ENCODE peak calls at places on chromosomes 12 and 14, in six cellular contexts. H is endothelial cell, E is PC-3, Z is ELR, G is RWPE1, F is caudate nucleus. V is an unnamed sample.

GRCh38 chr12:51694146-51694545 is 103.1 kb downstream of the SCN8A start:
- DNase-seq in H (no peak), E (no peak), Z (no peak), G (no peak), F (no peak), V (no peak)

GRCh38 chr12:42696424-42697149 is 107.0 kb upstream of the PRICKLE1 start:
- DNase-seq in H (no peak), E (no peak), Z (no peak), G (no peak), F (no peak), V (no peak)

GRCh38 chr12:85825751-85826150 is 10.5 kb downstream of the RASSF9 start:
- DNase-seq in H (no peak), E (no peak), Z (no peak), G (no peak), F (no peak), V (no peak)

GRCh38 chr12:13654456-13654855 is 326.9 kb downstream of the GRIN2B start:
- DNase-seq in H (no peak), E (no peak), Z (no peak), G (no peak), F (no peak), V (no peak)

GRCh38 chr12:81255456-81255855 is 177.6 kb downstream of the ACSS3 start:
- DNase-seq in H (no peak), E (no peak), Z (no peak), G (no peak), F (no peak), V (no peak)

GRCh38 chr14:104450811-104451401 is 128.7 kb upstream of the C14orf180 start:
- DNase-seq in H (no peak), E (no peak), Z (no peak), G (no peak), F (no peak), V (no peak)

GRCh38 chr14:103059556-103059955 is 2.2 kb upstream of the CDC42BPB start:
- DNase-seq in H (no peak), E (no peak), Z (no peak), G (no peak), F (no peak), V (no peak)

GRCh38 chr12:107492393-107493134 is 193.0 kb upstream of the PWP1 start:
- DNase-seq in H (no peak), E (no peak), Z (no peak), G (no peak), F (no peak), V (no peak)

GRCh38 chr12:47891356-47891755 is 13.4 kb downstream of the VDR start:
- DNase-seq in H (no peak), E (no peak), Z (no peak), G (no peak), F (no peak), V (no peak)

GRCh38 chr12:77060883-77061240 is 4.5 kb downstream of the E2F7 start:
- DNase-seq in H (no peak), E (no peak), Z (no peak), G (no peak), F (no peak), V (no peak)

GRCh38 chr12:98260276-98260675 is 255.1 kb upstream of the TMPO start:
- DNase-seq in H (no peak), E (no peak), Z (no peak), G (no peak), F (no peak), V (no peak)

GRCh38 chr14:90499908-90500664 is 103.3 kb downstream of the CALM1 start:
- DNase-seq in H (no peak), E (no peak), Z (no peak), G (no peak), F (no peak), V (no peak)

GRCh38 chr14:21104448-21105060 is 3.7 kb downstream of the TMEM253 start:
- DNase-seq in H (peak), E (peak), Z (peak), G (peak), F (peak), V (peak)

GRCh38 chr12:45660330-45660729 is 69.2 kb upstream of the ARID2 start:
- DNase-seq in H (no peak), E (peak), Z (peak), G (peak), F (no peak), V (no peak)

GRCh38 chr14:105209646-105210045 is 28.5 kb upstream of the NUDT14 start:
- DNase-seq in H (no peak), E (no peak), Z (no peak), G (no peak), F (no peak), V (no peak)

GRCh38 chr14:76966535-76966934 is 62.0 kb downstream of the IRF2BPL start:
- DNase-seq in H (no peak), E (no peak), Z (no peak), G (no peak), F (no peak), V (no peak)

GRCh38 chr12:104865080-104865479 is 93.0 kb downstream of the SLC41A2 start:
- DNase-seq in H (no peak), E (no peak), Z (no peak), G (no peak), F (no peak), V (no peak)

GRCh38 chr12:49797452-49797782 is 30.8 kb downstream of the NCKAP5L start:
- DNase-seq in H (no peak), E (no peak), Z (no peak), G (no peak), F (no peak), V (no peak)

GRCh38 chr12:131176266-131176665 is 222.6 kb downstream of the ADGRD1 start:
- DNase-seq in H (no peak), E (no peak), Z (no peak), G (no peak), F (no peak), V (no peak)

GRCh38 chr12:89863332-89863938 is 154.8 kb upstream of the ATP2B1 start:
- DNase-seq in H (no peak), E (no peak), Z (no peak), G (no peak), F (peak), V (peak)

GRCh38 chr14:34338056-34338455 is 124.0 kb downstream of the SPTSSA start:
- DNase-seq in H (no peak), E (no peak), Z (no peak), G (no peak), F (no peak), V (no peak)

GRCh38 chr14:89621009-89621421 is 204.0 kb upstream of the FOXN3 start:
- DNase-seq in H (no peak), E (no peak), Z (no peak), G (no peak), F (no peak), V (peak)

GRCh38 chr12:83016226-83016835 is 329.6 kb downstream of the TMTC2 start:
- DNase-seq in H (no peak), E (peak), Z (peak), G (peak), F (no peak), V (no peak)

GRCh38 chr12:79407671-79408622 is 282.8 kb downstream of the PAWR start:
- DNase-seq in H (peak), E (peak), Z (peak), G (peak), F (no peak), V (no peak)

GRCh38 chr12:132327351-132328171 is 1.8 kb downstream of the GALNT9 start:
- DNase-seq in H (no peak), E (peak), Z (peak), G (peak), F (peak), V (peak)

GRCh38 chr12:563250-563781 is 99.9 kb downstream of the NINJ2 start:
- DNase-seq in H (no peak), E (no peak), Z (peak), G (no peak), F (no peak), V (no peak)

GRCh38 chr14:36948157-36948859 is 224.1 kb downstream of the SLC25A21 start:
- DNase-seq in H (no peak), E (no peak), Z (no peak), G (no peak), F (no peak), V (no peak)

GRCh38 chr14:106417224-106418049 is 891.1 kb downstream of the TMEM121 start:
- DNase-seq in H (no peak), E (no peak), Z (peak), G (no peak), F (no peak), V (peak)

V was measured in activated T-helper 9 cell treated with anti-CD3 and anti-CD28 coated beads, Interleukin-2, amount 50 U/mL, for 16 hours.